ENCODE peak calls at places on chromosomes 5 and 9, in six cellular contexts. M, Q, Y, L, F and B are unnamed samples.

GRCh38 chr9:133836818-133837217 is 98.7 kb upstream of the SARDH start:
- DNase-seq in M (no peak), Q (no peak), F (no peak), Y (no peak), L (no peak), B (no peak)

GRCh38 chr9:136532799-136533774 is 12.8 kb downstream of the NOTCH1 start:
- DNase-seq in Q (no peak), M (no peak), F (no peak), L (no peak), Y (no peak), B (no peak)

GRCh38 chr5:15885156-15885555 is 294.4 kb downstream of the MARCHF11 start:
- DNase-seq in L (no peak), Q (no peak), Y (peak; percentile 25), M (no peak), F (no peak), B (no peak)

GRCh38 chr5:89246252-89246651 is 363.3 kb upstream of the MEF2C start:
- DNase-seq in L (no peak), Q (no peak), F (no peak), Y (no peak), M (no peak), B (no peak)

GRCh38 chr5:94698189-94698588 is 79.7 kb downstream of the SLF1 start:
- DNase-seq in F (no peak), Y (no peak), M (no peak), Q (no peak), L (no peak), B (no peak)

GRCh38 chr9:126564716-126565115 is 49.0 kb upstream of the LMX1B start:
- DNase-seq in Y (no peak), F (no peak), M (no peak), L (no peak), Q (no peak), B (no peak)

GRCh38 chr9:126451316-126451885 is 124.8 kb downstream of the MVB12B start:
- DNase-seq in M (no peak), Y (no peak), F (no peak), L (no peak), Q (no peak), B (no peak)

GRCh38 chr9:134936021-134936761 is 18.5 kb upstream of the FCN1 start:
- DNase-seq in M (no peak), F (no peak), Q (no peak), L (no peak), Y (no peak), B (no peak)

GRCh38 chr9:114317665-114318357 is 5.1 kb upstream of the ORM1 start:
- DNase-seq in Q (peak; percentile 17), M (no peak), Y (peak; percentile 7), F (no peak), L (no peak), B (no peak)

GRCh38 chr5:91641730-91642350 is 258.7 kb upstream of the ARRDC3 start:
- DNase-seq in L (no peak), M (no peak), Q (peak; percentile 42), F (no peak), Y (no peak), B (no peak)

GRCh38 chr5:38342261-38342660 is 83.9 kb downstream of the EGFLAM start:
- DNase-seq in F (no peak), L (no peak), M (no peak), Q (no peak), Y (no peak), B (no peak)

GRCh38 chr5:12636209-12636608 is 732.0 kb upstream of the CTNND2 start:
- DNase-seq in F (no peak), Q (no peak), Y (no peak), M (no peak), L (no peak), B (no peak)

GRCh38 chr9:115135786-115136185 is 17.8 kb upstream of the TNC start:
- DNase-seq in L (no peak), Y (no peak), Q (no peak), M (no peak), F (no peak), B (no peak)

GRCh38 chr9:23621924-23622323 is 204.1 kb downstream of the ELAVL2 start:
- DNase-seq in M (no peak), L (no peak), F (no peak), Y (no peak), Q (no peak), B (no peak)

GRCh38 chr9:33229359-33230120 is 10.4 kb upstream of the SPINK4 start:
- DNase-seq in F (no peak), M (peak; percentile 90), Q (peak; percentile 98), L (peak; percentile 97), Y (no peak), B (no peak)

GRCh38 chr5:131221888-131222287 is 42.0 kb upstream of the CDC42SE2 start:
- DNase-seq in F (no peak), Y (no peak), L (no peak), Q (no peak), M (no peak), B (no peak)

GRCh38 chr5:77957516-77957915 is 181.4 kb upstream of the TBCA start:
- DNase-seq in M (no peak), Y (no peak), Q (no peak), F (no peak), L (no peak), B (no peak)

GRCh38 chr5:130112246-130112645 is 208.0 kb downstream of the CHSY3 start:
- DNase-seq in F (no peak), Q (no peak), L (no peak), Y (no peak), M (no peak), B (no peak)

GRCh38 chr9:6930827-6931226 is 173.1 kb downstream of the KDM4C start:
- DNase-seq in Y (no peak), L (no peak), Q (no peak), M (no peak), F (no peak), B (no peak)

GRCh38 chr5:3596261-3596825 is 711 bp downstream of the IRX1 start:
- DNase-seq in Y (no peak), L (no peak), F (no peak), Q (no peak), M (no peak), B (no peak)

GRCh38 chr9:6805532-6805931 is 47.8 kb downstream of the KDM4C start:
- DNase-seq in F (no peak), Y (peak; percentile 69), M (peak; percentile 38), L (no peak), Q (peak; percentile 5), B (peak; percentile 14)

GRCh38 chr9:2610985-2611384 is 10.6 kb upstream of the VLDLR start:
- DNase-seq in L (no peak), Y (no peak), Q (peak; percentile 6), F (no peak), M (no peak), B (no peak)

DNA sequence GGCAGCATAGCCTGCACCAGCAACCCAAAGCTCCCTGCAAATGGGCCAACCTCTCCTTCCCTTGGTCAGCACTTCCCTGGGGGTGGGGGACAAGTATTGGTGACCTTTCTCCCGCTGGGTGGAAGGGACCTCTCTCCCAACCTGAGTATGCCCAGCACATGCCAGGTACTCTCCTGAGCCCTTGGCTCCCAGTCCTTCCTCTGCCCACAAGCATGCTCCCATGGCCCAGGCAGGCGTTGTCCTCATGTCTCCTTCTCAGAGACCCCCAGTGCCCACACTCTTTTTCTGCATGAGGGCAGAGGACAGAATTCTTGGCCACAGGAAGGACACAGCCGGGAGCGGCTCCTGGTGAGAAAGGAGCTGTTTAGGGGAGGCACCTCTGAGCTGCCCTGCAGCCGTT is 60.3 kb downstream of the PHF2 start:
- DNase-seq in M (no peak), Y (no peak), Q (no peak), L (no peak), F (no peak), B (no peak)
- TF ChIP-seq POLR2A in M (no peak), Y (no peak), Q (no peak), L (no peak), F (no peak), B (no peak)

GRCh38 chr5:124652892-124653441 is 93.5 kb downstream of the ZNF608 start:
- DNase-seq in M (no peak), L (no peak), F (no peak), Q (no peak), Y (no peak), B (no peak)
- H3K4me1 ChIP-seq in M (peaks cover 96% of the 10 kb centered on the region), L (peaks cover 81% of the 10 kb centered on the region), F (peaks cover 5% of the 10 kb centered on the region), Q (peaks cover 50% of the 10 kb centered on the region), Y (peaks cover 51% of the 10 kb centered on the region), B (peaks cover 62% of the 10 kb centered on the region)

DNA sequence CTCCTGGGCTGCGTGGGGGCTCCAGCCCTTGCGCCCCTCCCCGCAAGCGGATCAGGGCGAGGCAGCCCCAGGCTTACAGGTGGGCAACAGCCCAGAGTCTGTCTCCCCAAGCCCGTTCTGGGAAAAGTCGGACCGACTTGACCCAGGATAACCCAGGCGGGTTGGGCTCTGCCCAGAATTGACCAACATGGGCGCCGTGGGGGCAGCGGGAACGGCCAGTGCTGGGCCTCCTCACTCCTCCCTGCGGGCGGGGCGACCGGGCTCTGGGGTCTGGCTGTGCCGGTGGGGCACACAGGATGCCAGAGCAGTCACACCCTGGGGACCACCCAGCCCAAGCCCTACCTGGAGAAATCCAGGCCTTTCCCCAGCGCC is 15.3 kb upstream of the SYNPO start:
- DNase-seq in M (peak; percentile 49), F (no peak), Q (no peak), L (peak; percentile 56), Y (peak; percentile 62), B (peak; percentile 88)
- TF ChIP-seq CTCF in M (no peak), F (no peak), Q (no peak), L (no peak), Y (no peak), B (no peak)

GRCh38 chr5:178203670-178204204 is 596 bp upstream of the HNRNPAB start:
- DNase-seq in Q (no peak), Y (no peak), L (no peak), F (no peak), M (no peak), B (no peak)

GRCh38 chr5:178202541-178202940 is 1.8 kb upstream of the HNRNPAB start:
- DNase-seq in F (no peak), M (no peak), Y (no peak), Q (no peak), L (no peak), B (no peak)

GRCh38 chr5:178205749-178206047 is 1.4 kb downstream of the HNRNPAB start:
- DNase-seq in F (no peak), M (no peak), L (no peak), Y (no peak), Q (no peak), B (no peak)

GRCh38 chr5:178205010-178205748 is 846 bp downstream of the HNRNPAB start:
- DNase-seq in M (peak; percentile 87), Q (peak; percentile 66), F (no peak), L (peak; percentile 80), Y (peak; percentile 84), B (peak; percentile 50)

DNA sequence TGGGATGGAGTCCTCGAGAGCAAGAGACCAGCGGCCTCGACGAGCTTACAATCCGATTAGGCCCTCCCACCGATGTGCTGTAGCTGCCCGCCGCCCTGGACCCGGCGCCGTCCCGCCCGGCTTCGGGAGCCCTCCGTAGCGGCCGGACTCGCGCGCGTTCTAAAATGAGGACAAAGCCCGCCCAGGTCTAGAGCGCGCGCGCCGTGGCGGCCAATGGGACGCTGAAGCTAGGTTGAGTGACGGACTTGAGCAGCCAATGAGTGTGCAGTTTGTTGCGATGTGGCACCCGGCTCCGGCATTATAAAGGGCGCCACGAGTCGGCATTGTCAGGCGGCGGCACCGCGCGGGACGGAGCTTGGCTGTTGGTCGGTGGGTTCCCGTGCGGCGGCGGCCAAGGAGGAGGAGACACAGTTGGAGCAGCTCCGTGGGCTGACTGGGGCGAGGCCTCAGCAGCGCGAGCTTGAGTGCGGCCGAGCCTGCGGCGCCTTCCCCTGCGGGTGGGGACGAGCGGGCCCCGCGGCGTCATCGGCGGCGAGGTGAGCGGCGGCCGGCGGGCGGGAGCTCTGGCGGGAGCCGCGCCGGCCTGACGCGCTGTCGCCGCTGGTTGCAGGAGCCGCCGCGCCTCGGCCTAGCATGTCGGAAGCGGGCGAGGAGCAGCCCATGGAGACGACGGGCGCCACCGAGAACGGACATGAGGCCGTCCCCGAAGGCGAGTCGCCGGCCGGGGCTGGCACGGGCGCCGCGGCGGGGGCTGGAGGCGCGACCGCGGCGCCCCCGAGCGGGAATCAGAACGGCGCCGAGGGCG is at the start of gene HNRNPAB:
- DNase-seq in F (peak; percentile 77), Q (peak; percentile 98), Y (peak; percentile 95), M (peak; percentile 97), L (peak; percentile 96), B (peak; percentile 94)
- TF ChIP-seq POLR2A in F (no peak), Q (peak; percentile 100), Y (peak; percentile 100), M (peak; percentile 98), L (peak; percentile 100), B (peak; percentile 100)